ENCODE peak calls at places on chromosomes 11 and 22, in five cellular contexts. P is sigmoid colon, N is colonic mucosa, V is RWPE2, R is uterus. W is an unnamed sample.

GRCh38 chr22:36486619-36487384 is 5.4 kb upstream of the TXN2 start:
- DNase-seq in P (no peak), N (peak), V (no peak), R (no peak), W (no peak)

GRCh38 chr22:33896154-33896800 is 24.0 kb downstream of the LARGE1 start:
- DNase-seq in P (no peak), N (no peak), V (no peak), R (no peak), W (no peak)

GRCh38 chr11:1437500-1437899 is 47.8 kb downstream of the BRSK2 start:
- DNase-seq in P (no peak), N (no peak), V (no peak), R (no peak), W (no peak)

GRCh38 chr11:83510530-83511449 is 224.6 kb upstream of the CCDC90B start:
- DNase-seq in P (no peak), N (no peak), V (no peak), R (no peak), W (no peak)

GRCh38 chr11:65493367-65494176 is 5.3 kb upstream of the MALAT1 start:
- DNase-seq in P (peak), N (peak), V (peak), R (peak), W (no peak)

GRCh38 chr11:72507050-72507449 is 72.7 kb upstream of the CLPB start:
- DNase-seq in P (no peak), N (no peak), V (no peak), R (no peak), W (no peak)

GRCh38 chr11:126307706-126308105 is 3.8 kb downstream of the DCPS start:
- DNase-seq in P (no peak), N (no peak), V (no peak), R (no peak), W (no peak)

GRCh38 chr11:134372536-134372935 is 39.5 kb downstream of the B3GAT1 start:
- DNase-seq in P (peak), N (no peak), V (peak), R (no peak), W (no peak)

GRCh38 chr11:48109046-48109666 is 107.5 kb upstream of the OR4B1 start:
- DNase-seq in P (no peak), N (no peak), V (no peak), R (no peak), W (no peak)

GRCh38 chr22:19480173-19480568 is 451 bp downstream of the CDC45 start:
- DNase-seq in P (no peak), N (no peak), V (no peak), R (no peak), W (no peak)

GRCh38 chr11:43632171-43632570 is 48.4 kb upstream of the HSD17B12 start:
- DNase-seq in P (no peak), N (no peak), V (no peak), R (no peak), W (no peak)

GRCh38 chr11:86740628-86741488 is 59.5 kb upstream of the PRSS23 start:
- DNase-seq in P (peak), N (peak), V (peak), R (peak), W (no peak)

GRCh38 chr11:17230867-17231851 is 23.4 kb upstream of the PIK3C2A start:
- DNase-seq in P (no peak), N (no peak), V (no peak), R (no peak), W (no peak)

GRCh38 chr22:17106785-17107546 is 14.2 kb downstream of the TMEM121B start:
- DNase-seq in P (peak), N (no peak), V (no peak), R (no peak), W (no peak)

GRCh38 chr11:79262221-79262620 is 178.6 kb downstream of the TENM4 start:
- DNase-seq in P (no peak), N (no peak), V (no peak), R (no peak), W (no peak)

GRCh38 chr11:269146-269890 is 8.9 kb upstream of the NLRP6 start:
- DNase-seq in P (no peak), N (peak), V (no peak), R (no peak), W (no peak)

GRCh38 chr22:20244744-20245576 is 23.2 kb downstream of the RTN4R start:
- DNase-seq in P (no peak), N (no peak), V (no peak), R (no peak), W (no peak)

GRCh38 chr11:113014262-113014661 is 53.0 kb downstream of the NCAM1 start:
- DNase-seq in P (peak), N (no peak), V (no peak), R (no peak), W (no peak)

GRCh38 chr11:47577460-47578041 is 1.2 kb downstream of the KBTBD4 start:
- DNase-seq in P (no peak), N (no peak), V (no peak), R (no peak), W (no peak)

GRCh38 chr11:2190670-2191471 is 19.3 kb upstream of the TH start:
- DNase-seq in P (no peak), N (no peak), V (no peak), R (no peak), W (no peak)

GRCh38 chr11:58880625-58881024 is 36.1 kb upstream of the GLYATL2 start:
- DNase-seq in P (no peak), N (no peak), V (no peak), R (no peak), W (no peak)

GRCh38 chr11:134333951-134334350 is 2.2 kb downstream of the GLB1L2 start:
- DNase-seq in P (no peak), N (no peak), V (no peak), R (no peak), W (no peak)

GRCh38 chr11:78562398-78562797 is 12.3 kb downstream of the NARS2 start:
- DNase-seq in P (no peak), N (no peak), V (no peak), R (no peak), W (no peak)

GRCh38 chr11:3152471-3153110 is 12.5 kb downstream of the OSBPL5 start:
- DNase-seq in P (no peak), N (no peak), V (no peak), R (no peak), W (no peak)

GRCh38 chr11:108394744-108395284 is 72.5 kb downstream of the C11orf65 start:
- DNase-seq in P (no peak), N (no peak), V (no peak), R (no peak), W (no peak)

GRCh38 chr22:33921576-33922181 is 1.4 kb upstream of the LARGE1 start:
- DNase-seq in P (peak), N (peak), V (no peak), R (peak), W (peak)

GRCh38 chr22:42419328-42419881 is 12.8 kb downstream of the NFAM1 start:
- DNase-seq in P (no peak), N (no peak), V (no peak), R (no peak), W (no peak)

GRCh38 chr11:35347921-35348331 is 71.4 kb downstream of the SLC1A2 start:
- DNase-seq in P (no peak), N (no peak), V (no peak), R (peak), W (no peak)

GRCh38 chr22:44340271-44341239 is 27.8 kb upstream of the SHISAL1 start:
- DNase-seq in P (no peak), N (no peak), V (no peak), R (no peak), W (no peak)

GRCh38 chr11:106656646-106657045 is 361.6 kb downstream of the GUCY1A2 start:
- DNase-seq in P (no peak), N (no peak), V (no peak), R (no peak), W (no peak)

GRCh38 chr11:106466441-106467190 is 389.2 kb downstream of the AASDHPPT start:
- DNase-seq in P (no peak), N (no peak), V (no peak), R (no peak), W (no peak)

GRCh38 chr11:129145276-129145675 is 46.8 kb downstream of the ARHGAP32 start:
- DNase-seq in P (no peak), N (no peak), V (no peak), R (no peak), W (no peak)

GRCh38 chr11:129143335-129143734 is 48.8 kb downstream of the ARHGAP32 start:
- DNase-seq in P (peak), N (peak), V (peak), R (peak), W (peak)

GRCh38 chr11:129146196-129146595 is 45.9 kb downstream of the ARHGAP32 start:
- DNase-seq in P (no peak), N (no peak), V (no peak), R (no peak), W (no peak)

GRCh38 chr11:129144256-129144655 is 47.9 kb downstream of the ARHGAP32 start:
- DNase-seq in P (no peak), N (no peak), V (no peak), R (no peak), W (no peak)

DNA sequence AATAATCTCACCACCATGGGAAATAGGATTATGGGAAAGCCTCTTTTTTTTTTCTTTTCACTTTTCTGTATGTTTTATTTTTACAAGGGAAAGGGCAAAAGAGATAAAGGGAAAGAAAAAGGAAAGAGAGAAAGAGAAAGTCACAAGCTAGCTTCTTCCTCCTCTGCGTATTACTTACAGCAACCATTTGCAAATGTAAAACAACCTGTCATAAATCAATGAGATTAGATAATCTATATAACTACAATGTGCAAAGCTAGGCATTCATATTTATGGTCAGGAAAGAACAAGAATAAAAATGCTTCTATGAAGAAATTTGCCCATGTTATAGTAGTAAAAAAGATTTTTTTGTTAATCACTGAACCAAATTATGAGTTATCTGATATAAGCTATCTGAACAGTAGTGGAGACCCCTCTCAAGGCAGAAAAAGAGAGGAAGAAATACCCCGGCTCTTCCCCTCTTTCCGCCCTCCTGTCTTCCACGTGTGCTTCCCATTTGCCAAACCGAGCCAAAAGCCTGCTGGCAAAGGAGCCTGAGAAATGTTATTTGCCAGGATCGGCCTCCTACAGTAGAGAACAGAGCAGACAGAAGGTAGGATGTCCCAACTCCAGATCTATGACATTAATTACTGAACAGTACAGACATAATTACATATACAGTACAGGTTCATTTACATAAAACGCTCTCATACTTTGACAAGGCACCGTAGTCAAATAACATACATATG is 50.2 kb downstream of the ARHGAP32 start:
- DNase-seq in P (no peak), N (no peak), V (no peak), R (no peak), W (no peak)
- H3K27ac ChIP-seq in P (no peak), N (no peak), V (peak), R (no peak), W (no peak)

DNA sequence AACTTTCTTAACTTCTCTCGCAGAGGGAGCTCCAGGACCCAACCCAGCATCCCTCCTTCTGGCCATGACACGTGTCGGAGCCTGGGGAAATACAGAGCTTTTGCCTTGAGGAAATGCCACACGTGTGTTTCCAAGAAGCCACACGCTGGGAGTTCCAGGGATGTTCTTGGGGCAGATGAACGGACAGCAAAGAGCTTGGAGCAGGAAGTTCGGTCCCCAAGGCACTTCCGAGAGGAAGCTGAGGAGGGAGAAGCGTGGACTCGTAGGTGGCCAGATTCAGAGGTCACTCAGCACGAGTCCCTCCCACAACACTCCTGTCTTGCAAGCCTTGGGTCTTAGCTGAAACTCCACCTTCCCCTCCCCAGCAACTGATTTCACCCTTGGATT is 34.8 kb upstream of the ETS1 start:
- DNase-seq in P (no peak), N (no peak), V (no peak), R (peak), W (no peak)
- H3K27ac ChIP-seq in P (peak), N (no peak), V (no peak), R (peak), W (no peak)

GRCh38 chr11:118915396-118915795 is 10.3 kb downstream of the BCL9L start:
- DNase-seq in P (peak), N (no peak), V (no peak), R (no peak), W (no peak)

GRCh38 chr11:118912742-118913410 is 12.8 kb downstream of the BCL9L start:
- DNase-seq in P (no peak), N (peak), V (peak), R (peak), W (no peak)

GRCh38 chr11:118913411-118914125 is 12.2 kb downstream of the BCL9L start:
- DNase-seq in P (no peak), N (no peak), V (no peak), R (peak), W (peak)

GRCh38 chr11:118915941-118916841 is 9.5 kb downstream of the BCL9L start:
- DNase-seq in P (peak), N (no peak), V (no peak), R (no peak), W (no peak)

DNA sequence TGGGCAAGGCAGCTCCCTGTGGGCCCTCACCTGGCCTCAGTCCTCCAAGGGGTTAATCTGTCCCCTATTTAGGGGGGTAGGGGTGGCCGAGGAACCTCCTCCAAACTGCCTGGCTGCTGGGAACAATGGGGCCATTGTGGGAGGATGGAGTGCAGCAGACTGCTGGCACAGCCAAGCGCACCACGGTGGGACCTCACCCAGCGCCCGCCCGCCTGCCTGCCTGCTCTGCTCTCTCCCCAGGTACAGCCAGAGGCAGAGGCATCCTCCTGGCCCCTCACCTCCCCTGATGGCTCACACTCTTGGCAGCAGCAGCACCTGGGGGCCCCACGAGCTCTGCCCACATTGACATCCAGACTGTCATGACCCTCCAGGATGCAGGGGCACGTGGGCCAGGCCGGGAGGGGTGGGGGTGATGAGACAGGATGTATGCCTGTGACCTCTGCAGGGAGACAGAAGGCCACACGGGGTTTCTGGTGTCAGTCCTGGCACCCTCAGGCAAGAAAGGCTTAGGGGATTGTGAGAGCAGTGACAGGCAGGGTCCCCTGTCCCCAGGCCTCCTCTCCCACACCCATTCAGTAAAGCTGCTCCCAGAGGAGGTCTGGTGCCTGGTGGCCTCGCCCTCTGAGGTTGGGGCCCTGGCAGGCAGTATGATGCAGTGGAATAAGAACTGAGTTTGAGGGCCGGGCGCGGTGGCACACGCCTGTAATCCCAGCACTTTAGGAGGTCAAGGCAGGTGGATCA is 11.4 kb downstream of the BCL9L start:
- DNase-seq in P (no peak), N (peak), V (peak), R (peak), W (peak)
- H3K27ac ChIP-seq in P (peak), N (peak), V (peak), R (peak), W (peak)

GRCh38 chr22:49768961-49769690 is 58.5 kb downstream of the BRD1 start:
- DNase-seq in P (peak), N (no peak), V (peak), R (no peak), W (no peak)
- H3K27ac ChIP-seq in P (no peak), N (no peak), V (no peak), R (no peak), W (no peak)

GRCh38 chr11:120031612-120032600 is 106.0 kb downstream of the TRIM29 start:
- DNase-seq in P (no peak), N (no peak), V (no peak), R (no peak), W (no peak)
- H3K27ac ChIP-seq in P (no peak), N (no peak), V (no peak), R (no peak), W (peak)